ENCODE peak calls at places on chromosomes 5 and 9, in four cellular contexts. One of them, this sample, is unnamed.

GRCh38 chr9:88874391-88874790 is 116.9 kb upstream of the S1PR3 start:
- DNase-seq in right lobe of liver: no peak
- DNase-seq in colonic mucosa: no peak
- DNase-seq in body of pancreas: no peak
- DNase-seq in this sample: no peak

GRCh38 chr9:97802276-97802675 is 50.8 kb upstream of the FOXE1 start:
- DNase-seq in right lobe of liver: no peak
- DNase-seq in body of pancreas: no peak
- DNase-seq in colonic mucosa: no peak
- DNase-seq in this sample: no peak

GRCh38 chr5:64229163-64229774 is 63.6 kb downstream of the RNF180 start:
- DNase-seq in right lobe of liver: no peak
- DNase-seq in body of pancreas: no peak
- DNase-seq in colonic mucosa: no peak
- DNase-seq in this sample: no peak

GRCh38 chr5:157059891-157060290 is 975 bp upstream of the HAVCR1 start:
- DNase-seq in body of pancreas: no peak
- DNase-seq in right lobe of liver: no peak
- DNase-seq in colonic mucosa: no peak
- DNase-seq in this sample: no peak

GRCh38 chr5:159906463-159906862 is 9.8 kb upstream of the ADRA1B start:
- DNase-seq in colonic mucosa: no peak
- DNase-seq in body of pancreas: no peak
- DNase-seq in right lobe of liver: no peak
- DNase-seq in this sample: no peak

GRCh38 chr5:32851774-32852173 is 140.7 kb downstream of the NPR3 start:
- DNase-seq in body of pancreas: no peak
- DNase-seq in right lobe of liver: no peak
- DNase-seq in colonic mucosa: no peak
- DNase-seq in this sample: no peak

GRCh38 chr5:5183933-5184332 is 43.8 kb downstream of the ADAMTS16 start:
- DNase-seq in right lobe of liver: no peak
- DNase-seq in body of pancreas: no peak
- DNase-seq in colonic mucosa: no peak
- DNase-seq in this sample: no peak

GRCh38 chr9:125763373-125763772 is 16.2 kb downstream of the PBX3 start:
- DNase-seq in colonic mucosa: no peak
- DNase-seq in right lobe of liver: no peak
- DNase-seq in body of pancreas: peak; percentile 25
- DNase-seq in this sample: no peak

GRCh38 chr5:119353686-119354366 is 2.0 kb upstream of the TNFAIP8 start:
- DNase-seq in colonic mucosa: no peak
- DNase-seq in body of pancreas: no peak
- DNase-seq in right lobe of liver: no peak
- DNase-seq in this sample: no peak

DNA sequence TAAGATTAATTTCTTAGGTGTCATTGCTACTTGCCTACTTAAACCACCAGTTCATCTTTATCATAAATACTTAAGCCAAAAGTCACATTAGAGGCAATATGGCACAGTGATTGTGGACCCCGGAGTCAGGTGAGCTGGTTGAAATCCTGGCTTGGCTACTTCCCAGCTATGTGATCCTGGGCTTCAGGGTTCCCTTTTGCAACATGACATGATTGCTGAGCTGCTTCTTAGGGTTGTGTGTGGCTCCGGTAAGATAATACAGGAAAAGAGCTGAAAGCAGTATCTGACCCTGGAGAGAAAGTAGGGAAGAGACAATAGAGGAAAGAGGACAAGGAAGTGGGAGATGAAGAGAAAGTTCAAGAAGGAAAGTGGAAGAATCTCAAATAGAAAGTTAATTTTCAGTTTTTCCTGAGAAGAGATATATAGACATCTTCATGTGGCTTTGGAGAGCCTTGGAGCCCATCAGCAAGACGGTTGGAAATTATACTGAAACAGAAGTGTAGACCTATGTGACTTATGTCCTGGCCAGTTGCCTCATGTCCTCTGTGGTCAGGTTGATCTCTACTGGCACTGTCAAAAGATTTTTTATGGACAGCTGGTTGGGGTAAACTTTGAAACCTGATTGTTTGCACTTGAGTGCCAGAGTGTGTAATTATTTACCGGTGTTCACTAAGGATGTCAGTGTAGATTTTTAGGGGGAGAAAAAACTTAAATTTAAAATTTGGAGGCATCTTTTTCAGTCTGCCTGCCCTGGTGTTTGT is 93.2 kb downstream of the GHR start:
- DNase-seq in colonic mucosa: peak; percentile 40
- DNase-seq in body of pancreas: no peak
- DNase-seq in right lobe of liver: no peak
- DNase-seq in this sample: peak; percentile 35
- H3K4me3 ChIP-seq in colonic mucosa: no peak overlapping the region
- H3K4me3 ChIP-seq in body of pancreas: no peak overlapping the region
- H3K4me3 ChIP-seq in right lobe of liver: no peak overlapping the region
- H3K4me3 ChIP-seq in this sample: no peak overlapping the region

GRCh38 chr5:174448662-174449061 is 275.7 kb upstream of the MSX2 start:
- DNase-seq in colonic mucosa: no peak
- DNase-seq in body of pancreas: no peak
- DNase-seq in right lobe of liver: no peak
- DNase-seq in this sample: no peak

GRCh38 chr5:174444791-174445190 is 279.6 kb upstream of the MSX2 start:
- DNase-seq in colonic mucosa: no peak
- DNase-seq in body of pancreas: no peak
- DNase-seq in right lobe of liver: no peak
- DNase-seq in this sample: no peak

GRCh38 chr5:174446988-174447387 is 277.4 kb upstream of the MSX2 start:
- DNase-seq in body of pancreas: no peak
- DNase-seq in right lobe of liver: no peak
- DNase-seq in colonic mucosa: no peak
- DNase-seq in this sample: no peak

GRCh38 chr5:174446446-174446845 is 277.9 kb upstream of the MSX2 start:
- DNase-seq in body of pancreas: no peak
- DNase-seq in right lobe of liver: no peak
- DNase-seq in colonic mucosa: no peak
- DNase-seq in this sample: no peak

GRCh38 chr5:174448041-174448440 is 276.3 kb upstream of the MSX2 start:
- DNase-seq in body of pancreas: no peak
- DNase-seq in colonic mucosa: no peak
- DNase-seq in right lobe of liver: no peak
- DNase-seq in this sample: no peak
- TF ChIP-seq CTCF in body of pancreas: no peak
- TF ChIP-seq CTCF in colonic mucosa: no peak
- TF ChIP-seq CTCF in right lobe of liver: no peak
- TF ChIP-seq CTCF in this sample: no peak

GRCh38 chr9:116042321-116042720 is 111.3 kb upstream of the PAPPA start:
- DNase-seq in right lobe of liver: no peak
- DNase-seq in body of pancreas: no peak
- DNase-seq in colonic mucosa: no peak
- DNase-seq in this sample: no peak

GRCh38 chr9:116049506-116049905 is 104.1 kb upstream of the PAPPA start:
- DNase-seq in body of pancreas: no peak
- DNase-seq in right lobe of liver: no peak
- DNase-seq in colonic mucosa: no peak
- DNase-seq in this sample: no peak

GRCh38 chr9:116039893-116040292 is 113.7 kb upstream of the PAPPA start:
- DNase-seq in body of pancreas: no peak
- DNase-seq in colonic mucosa: no peak
- DNase-seq in right lobe of liver: no peak
- DNase-seq in this sample: no peak

GRCh38 chr9:116048072-116048471 is 105.5 kb upstream of the PAPPA start:
- DNase-seq in body of pancreas: no peak
- DNase-seq in right lobe of liver: no peak
- DNase-seq in colonic mucosa: no peak
- DNase-seq in this sample: no peak

DNA sequence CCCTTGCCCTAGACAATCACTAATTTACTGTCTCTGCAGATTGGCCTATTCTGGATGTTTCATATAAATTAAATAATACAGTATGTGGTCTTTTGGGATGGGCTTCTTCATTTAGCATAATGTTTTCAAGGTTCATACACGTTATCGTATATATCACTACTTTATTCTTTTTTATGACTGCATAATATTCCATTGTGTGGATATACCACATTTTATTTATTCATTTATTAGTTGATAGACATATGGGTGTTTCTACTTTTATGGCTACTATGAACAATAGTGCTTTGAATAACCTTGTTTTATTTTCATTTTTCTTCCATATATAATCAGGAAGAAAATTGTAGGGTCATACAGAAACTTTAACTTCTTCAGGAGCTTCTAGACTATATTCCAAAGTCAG is 108.5 kb upstream of the PAPPA start:
- DNase-seq in body of pancreas: no peak
- DNase-seq in right lobe of liver: no peak
- DNase-seq in colonic mucosa: no peak
- DNase-seq in this sample: no peak
- H3K4me3 ChIP-seq in body of pancreas: no peak overlapping the region
- H3K4me3 ChIP-seq in right lobe of liver: no peak overlapping the region
- H3K4me3 ChIP-seq in colonic mucosa: no peak overlapping the region
- H3K4me3 ChIP-seq in this sample: no peak overlapping the region

GRCh38 chr9:124394167-124394566 is 21.1 kb downstream of the PSMB7 start:
- DNase-seq in body of pancreas: no peak
- DNase-seq in colonic mucosa: no peak
- DNase-seq in right lobe of liver: no peak
- DNase-seq in this sample: no peak

GRCh38 chr9:124390812-124391658 is 24.2 kb downstream of the PSMB7 start:
- DNase-seq in right lobe of liver: no peak
- DNase-seq in colonic mucosa: no peak
- DNase-seq in body of pancreas: no peak
- DNase-seq in this sample: peak; percentile 77

GRCh38 chr9:124394596-124394995 is 20.6 kb downstream of the PSMB7 start:
- DNase-seq in body of pancreas: no peak
- DNase-seq in right lobe of liver: no peak
- DNase-seq in colonic mucosa: no peak
- DNase-seq in this sample: no peak

GRCh38 chr9:124392254-124392653 is 23.0 kb downstream of the PSMB7 start:
- DNase-seq in colonic mucosa: no peak
- DNase-seq in right lobe of liver: peak; percentile 63
- DNase-seq in body of pancreas: no peak
- DNase-seq in this sample: no peak

GRCh38 chr9:124392855-124393460 is 22.3 kb downstream of the PSMB7 start:
- DNase-seq in colonic mucosa: no peak
- DNase-seq in right lobe of liver: no peak
- DNase-seq in body of pancreas: no peak
- DNase-seq in this sample: no peak
- TF ChIP-seq CTCF in colonic mucosa: no peak
- TF ChIP-seq CTCF in right lobe of liver: peak; percentile 40
- TF ChIP-seq CTCF in body of pancreas: peak; percentile 25
- TF ChIP-seq CTCF in this sample: peak; percentile 63

This sample was measured in LNCaP clone FGC.